ENCODE peak calls at places on chromosomes 13 and 19, in seven cellular contexts. R, O, Y, V, H, W and F are unnamed samples. For H3K36me3 and H3K9me3, the result is how much of the 10 kb centered on the place peaks cover.

GRCh38 chr19:18915639-18916038 is 3.5 kb downstream of the COPE start:
- DNase-seq in R (no peak), O (peak), Y (peak), V (peak), H (peak), W (peak), F (peak)

GRCh38 chr19:32418155-32418554 is 12.6 kb downstream of the DPY19L3 start:
- DNase-seq in R (no peak), O (no peak), Y (no peak), V (no peak), H (no peak), W (no peak), F (no peak)

GRCh38 chr13:77698211-77699058 is 948 bp downstream of the SLAIN1 start:
- DNase-seq in R (peak), O (peak), Y (no peak), V (peak), H (peak), W (peak), F (peak)

GRCh38 chr13:67230774-67231480 is 791 bp upstream of the PCDH9 start:
- DNase-seq in R (peak), O (peak), Y (peak), V (peak), H (peak), W (peak), F (peak)

GRCh38 chr19:46834984-46835383 is 15.7 kb downstream of the AP2S1 start:
- DNase-seq in R (no peak), O (no peak), Y (no peak), V (no peak), H (no peak), W (no peak), F (no peak)

GRCh38 chr13:24512208-24513068 is at the start of gene PARP4:
- DNase-seq in R (peak), O (peak), Y (peak), V (peak), H (peak), W (peak), F (peak)

GRCh38 chr19:40578442-40578908 is 1.8 kb downstream of the SHKBP1 start:
- DNase-seq in R (no peak), O (no peak), Y (no peak), V (peak), H (peak), W (peak), F (peak)

GRCh38 chr19:10419200-10419645 is 1.1 kb upstream of the PDE4A start:
- DNase-seq in R (peak), O (no peak), Y (no peak), V (peak), H (peak), W (no peak), F (peak)

GRCh38 chr13:25733061-25733491 is 318.7 kb downstream of the SHISA2 start:
- DNase-seq in R (no peak), O (no peak), Y (no peak), V (no peak), H (peak), W (peak), F (no peak)

GRCh38 chr13:91111476-91112190 is 235.9 kb upstream of the MIR17HG start:
- DNase-seq in R (no peak), O (no peak), Y (no peak), V (peak), H (no peak), W (no peak), F (no peak)

GRCh38 chr13:73259061-73259908 is 200.5 kb downstream of the KLF5 start:
- DNase-seq in R (peak), O (no peak), Y (no peak), V (peak), H (peak), W (no peak), F (no peak)

GRCh38 chr19:35673121-35673804 is 6.9 kb downstream of the UPK1A start:
- DNase-seq in R (peak), O (peak), Y (peak), V (peak), H (peak), W (no peak), F (no peak)

GRCh38 chr19:12778020-12778904 is 2.9 kb upstream of the HOOK2 start:
- DNase-seq in R (peak), O (peak), Y (no peak), V (peak), H (peak), W (peak), F (peak)

GRCh38 chr13:49319555-49320350 is 72.0 kb downstream of the CDADC1 start:
- DNase-seq in R (no peak), O (no peak), Y (no peak), V (no peak), H (peak), W (no peak), F (no peak)

GRCh38 chr13:68019901-68020300 is 789.8 kb upstream of the PCDH9 start:
- DNase-seq in R (peak), O (no peak), Y (no peak), V (no peak), H (no peak), W (no peak), F (no peak)

GRCh38 chr13:45042539-45042938 is 53.2 kb downstream of the GPALPP1 start:
- DNase-seq in R (no peak), O (no peak), Y (no peak), V (no peak), H (peak), W (no peak), F (no peak)

GRCh38 chr13:111033172-111034133 is 81.7 kb upstream of the ARHGEF7 start:
- DNase-seq in R (no peak), O (no peak), Y (no peak), V (no peak), H (no peak), W (peak), F (no peak)

GRCh38 chr13:31538067-31539042 is 201.0 kb upstream of the RXFP2 start:
- DNase-seq in R (peak), O (no peak), Y (peak), V (peak), H (peak), W (peak), F (no peak)

GRCh38 chr19:17475541-17476115 is 5.3 kb downstream of the SLC27A1 start:
- DNase-seq in R (no peak), O (no peak), Y (peak), V (no peak), H (peak), W (peak), F (no peak)

GRCh38 chr13:48278806-48279205 is 24.7 kb upstream of the RB1 start:
- DNase-seq in R (no peak), O (no peak), Y (no peak), V (no peak), H (no peak), W (no peak), F (no peak)

GRCh38 chr13:30714629-30715028 is 20.7 kb upstream of the ALOX5AP start:
- DNase-seq in R (no peak), O (no peak), Y (no peak), V (no peak), H (no peak), W (no peak), F (no peak)

GRCh38 chr13:65856464-65856863 is 1373.7 kb downstream of the PCDH9 start:
- DNase-seq in R (peak), O (no peak), Y (no peak), V (no peak), H (peak), W (no peak), F (no peak)

GRCh38 chr13:110150384-110151091 is 156.4 kb downstream of the COL4A1 start:
- DNase-seq in R (no peak), O (no peak), Y (no peak), V (no peak), H (peak), W (peak), F (no peak)

GRCh38 chr13:98546402-98546801 is 30.5 kb downstream of the STK24 start:
- DNase-seq in R (no peak), O (no peak), Y (no peak), V (no peak), H (no peak), W (no peak), F (no peak)

GRCh38 chr19:7294571-7295212 is 478 bp upstream of the INSR start:
- DNase-seq in R (peak), O (peak), Y (peak), V (peak), H (peak), W (peak), F (peak)

GRCh38 chr19:31656507-31656906 is 307.3 kb upstream of the TSHZ3 start:
- DNase-seq in R (no peak), O (no peak), Y (no peak), V (no peak), H (no peak), W (no peak), F (no peak)

GRCh38 chr19:18306903-18307681 is 15.8 kb downstream of the LSM4 start:
- DNase-seq in R (no peak), O (no peak), Y (no peak), V (no peak), H (no peak), W (no peak), F (no peak)

GRCh38 chr13:99871249-99871898 is 100.2 kb downstream of the ZIC5 start:
- DNase-seq in R (no peak), O (no peak), Y (no peak), V (no peak), H (no peak), W (no peak), F (no peak)

GRCh38 chr19:5114713-5115112 is 145.8 kb downstream of the KDM4B start:
- DNase-seq in R (no peak), O (no peak), Y (no peak), V (no peak), H (no peak), W (no peak), F (no peak)

GRCh38 chr19:4028334-4029246 is 21.1 kb downstream of the PIAS4 start:
- DNase-seq in R (no peak), O (no peak), Y (no peak), V (no peak), H (no peak), W (no peak), F (no peak)
- H3K36me3 ChIP-seq in R (under half), O (under half), Y (under half), V (under half), H (under half), W (under half), F (half or more)

DNA sequence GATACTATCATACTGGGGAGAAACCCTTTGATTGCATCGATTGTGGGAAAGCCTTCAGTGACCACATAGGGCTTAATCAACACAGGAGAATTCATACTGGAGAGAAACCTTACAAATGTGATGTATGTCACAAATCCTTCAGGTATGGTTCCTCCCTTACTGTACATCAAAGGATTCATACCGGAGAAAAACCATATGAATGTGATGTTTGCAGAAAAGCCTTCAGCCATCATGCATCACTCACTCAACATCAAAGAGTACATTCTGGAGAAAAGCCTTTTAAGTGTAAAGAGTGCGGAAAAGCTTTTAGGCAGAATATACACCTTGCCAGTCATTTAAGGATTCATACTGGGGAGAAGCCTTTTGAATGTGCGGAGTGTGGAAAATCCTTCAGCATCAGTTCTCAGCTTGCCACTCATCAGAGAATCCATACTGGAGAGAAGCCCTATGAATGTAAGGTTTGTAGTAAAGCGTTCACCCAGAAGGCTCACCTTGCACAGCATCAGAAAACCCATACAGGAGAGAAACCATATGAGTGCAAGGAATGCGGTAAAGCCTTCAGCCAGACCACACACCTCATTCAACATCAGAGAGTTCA is 12.9 kb upstream of the ZNF470 start:
- DNase-seq in R (no peak), O (no peak), Y (no peak), V (no peak), H (no peak), W (no peak), F (no peak)
- H3K9me3 ChIP-seq in R (half or more), O (under half), Y (half or more), V (half or more), H (under half), W (half or more), F (half or more)

GRCh38 chr19:41927810-41928192 is 448 bp downstream of the ERFL start:
- DNase-seq in R (no peak), O (no peak), Y (no peak), V (peak), H (no peak), W (no peak), F (peak)

GRCh38 chr19:41930322-41930722 is 2.1 kb upstream of the ERFL start:
- DNase-seq in R (no peak), O (no peak), Y (no peak), V (no peak), H (no peak), W (no peak), F (no peak)

GRCh38 chr19:41929536-41930071 is 1.4 kb upstream of the ERFL start:
- DNase-seq in R (no peak), O (no peak), Y (no peak), V (no peak), H (no peak), W (no peak), F (no peak)

GRCh38 chr19:41928221-41928683 is at the start of gene ERFL:
- DNase-seq in R (no peak), O (peak), Y (no peak), V (peak), H (no peak), W (no peak), F (peak)

DNA sequence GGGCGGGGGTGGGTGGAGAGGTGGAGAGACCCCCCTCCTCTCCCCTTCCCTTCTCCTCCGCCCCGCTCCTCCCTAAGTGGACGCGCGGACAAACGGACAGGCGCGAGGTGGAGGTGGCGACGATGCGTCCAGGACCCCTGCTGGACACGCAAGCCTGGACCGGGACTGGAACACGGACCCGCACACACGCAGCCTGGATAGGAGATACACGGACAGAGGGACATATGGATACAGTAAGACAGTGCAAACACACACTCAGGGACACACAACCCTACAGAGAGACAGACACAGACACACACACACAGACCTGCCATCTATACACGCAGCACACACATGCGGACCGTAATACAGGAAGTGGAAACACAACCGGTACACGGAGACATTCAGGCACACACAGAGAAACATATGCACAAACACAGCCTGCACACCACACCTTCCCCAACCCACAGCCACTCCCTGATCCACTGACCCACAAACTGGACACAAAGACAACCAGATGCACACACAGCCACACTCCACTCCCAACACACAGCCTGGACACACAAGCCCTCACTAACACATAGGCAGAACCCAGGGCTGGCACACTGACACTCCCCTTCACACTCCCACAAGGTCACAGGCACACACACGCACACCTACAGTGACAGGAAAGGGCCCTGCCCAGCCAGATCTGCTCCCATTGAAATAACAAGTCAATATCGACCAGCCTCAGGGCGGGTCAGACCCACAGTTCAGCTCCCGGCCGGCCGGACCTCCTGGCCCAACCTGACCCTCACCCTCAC is 696 bp upstream of the ERFL start:
- DNase-seq in R (no peak), O (no peak), Y (no peak), V (peak), H (no peak), W (no peak), F (peak)
- TF ChIP-seq EZH2 in R (no peak), O (no peak), Y (no peak), V (peak), H (peak), W (no peak), F (no peak)

GRCh38 chr19:8814176-8814575 is 17.9 kb downstream of the ZNF558 start:
- DNase-seq in R (no peak), O (no peak), Y (no peak), V (no peak), H (no peak), W (peak), F (no peak)

GRCh38 chr19:8806661-8807060 is 25.4 kb downstream of the ZNF558 start:
- DNase-seq in R (no peak), O (no peak), Y (no peak), V (no peak), H (no peak), W (no peak), F (no peak)

GRCh38 chr19:8815780-8816179 is 16.3 kb downstream of the ZNF558 start:
- DNase-seq in R (no peak), O (no peak), Y (no peak), V (no peak), H (no peak), W (no peak), F (no peak)

DNA sequence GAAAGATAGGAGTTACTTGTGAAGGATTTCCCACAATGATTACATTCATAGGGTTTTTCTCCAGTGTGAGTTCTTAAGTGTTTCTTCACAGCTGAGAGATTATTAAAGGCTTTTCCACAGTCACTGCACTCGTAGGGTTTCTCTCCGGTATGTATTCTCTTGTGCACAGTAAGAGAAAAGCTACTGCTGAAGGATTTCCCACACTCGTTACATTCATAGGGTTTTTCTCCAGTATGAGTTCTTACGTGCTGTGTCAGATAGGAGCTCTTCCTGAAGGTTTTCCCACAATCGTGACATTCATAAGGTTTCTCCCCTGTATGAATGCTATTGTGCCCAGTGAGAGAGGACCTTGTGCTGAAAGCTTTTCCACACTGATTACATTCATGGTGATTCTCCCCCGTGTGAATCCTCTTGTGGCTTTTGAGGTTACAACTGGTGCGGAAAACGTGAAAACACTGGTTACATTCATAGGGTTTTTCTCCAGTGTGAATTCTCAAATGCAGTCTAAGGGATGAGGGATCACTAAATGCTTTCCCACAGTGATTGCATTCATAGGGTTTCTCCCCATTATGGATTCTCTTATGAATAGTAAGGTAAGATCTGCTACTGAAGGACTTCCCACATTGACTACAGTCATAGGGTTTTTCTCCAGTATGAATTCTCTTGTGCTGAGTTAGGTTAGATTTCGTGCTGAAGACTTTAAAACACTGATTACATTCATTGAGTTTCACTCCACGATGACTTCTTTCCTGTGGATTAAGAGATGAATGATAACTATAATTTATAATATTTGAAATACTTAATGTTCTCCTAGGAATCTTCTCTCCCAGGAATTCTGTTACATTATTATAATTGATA is 20.6 kb downstream of the ZNF558 start:
- DNase-seq in R (no peak), O (no peak), Y (no peak), V (no peak), H (peak), W (peak), F (no peak)
- H3K36me3 ChIP-seq in R (under half), O (under half), Y (under half), V (half or more), H (under half), W (half or more), F (half or more)

GRCh38 chr19:57473646-57474045 is 3.7 kb downstream of the ZNF772 start:
- DNase-seq in R (no peak), O (no peak), Y (no peak), V (no peak), H (peak), W (no peak), F (no peak)
- H3K9me3 ChIP-seq in R (half or more), O (under half), Y (under half), V (half or more), H (under half), W (half or more), F (half or more)

GRCh38 chr13:112067871-112068305 is 939 bp downstream of the SOX1 start:
- DNase-seq in R (no peak), O (no peak), Y (no peak), V (peak), H (peak), W (no peak), F (no peak)

GRCh38 chr13:112068531-112069062 is 1.6 kb downstream of the SOX1 start:
- DNase-seq in R (no peak), O (no peak), Y (no peak), V (peak), H (no peak), W (no peak), F (no peak)

GRCh38 chr13:112067121-112067741 is at the start of gene SOX1:
- DNase-seq in R (no peak), O (no peak), Y (no peak), V (peak), H (peak), W (no peak), F (no peak)

GRCh38 chr13:112069727-112070300 is 2.9 kb downstream of the SOX1 start:
- DNase-seq in R (no peak), O (no peak), Y (no peak), V (peak), H (no peak), W (no peak), F (no peak)

GRCh38 chr13:112069063-112069726 is 2.2 kb downstream of the SOX1 start:
- DNase-seq in R (no peak), O (no peak), Y (no peak), V (peak), H (no peak), W (no peak), F (no peak)
- TF ChIP-seq EZH2 in R (peak), O (no peak), Y (no peak), V (peak), H (peak), W (no peak), F (no peak)

GRCh38 chr19:2197270-2197669 is 33.5 kb downstream of the DOT1L start:
- DNase-seq in R (no peak), O (no peak), Y (no peak), V (no peak), H (no peak), W (no peak), F (no peak)

GRCh38 chr19:2199861-2200623 is 36.1 kb downstream of the PLEKHJ1 start:
- DNase-seq in R (no peak), O (no peak), Y (no peak), V (no peak), H (no peak), W (no peak), F (no peak)

GRCh38 chr19:2199215-2199614 is 35.5 kb downstream of the DOT1L start:
- DNase-seq in R (no peak), O (no peak), Y (no peak), V (peak), H (no peak), W (no peak), F (no peak)

GRCh38 chr19:2195914-2196313 is 32.2 kb downstream of the DOT1L start:
- DNase-seq in R (no peak), O (no peak), Y (no peak), V (no peak), H (no peak), W (no peak), F (no peak)

GRCh38 chr19:2198317-2198716 is 34.6 kb downstream of the DOT1L start:
- DNase-seq in R (no peak), O (no peak), Y (no peak), V (no peak), H (no peak), W (no peak), F (no peak)
- H3K36me3 ChIP-seq in R (under half), O (under half), Y (under half), V (under half), H (under half), W (under half), F (half or more)

GRCh38 chr19:37136118-37136517 is 36.4 kb downstream of the ZNF585A start:
- DNase-seq in R (no peak), O (no peak), Y (no peak), V (no peak), H (no peak), W (no peak), F (no peak)
- H3K9me3 ChIP-seq in R (under half), O (under half), Y (half or more), V (under half), H (under half), W (under half), F (under half)